ENCODE peak calls at places on chromosomes 1 and 21, in nine cellular contexts. L is ascending aorta; Z is effector memory CD4-positive, alpha-beta T cell; A is body of pancreas; P is NB4; F is prostate gland; W is SK-N-SH; M is fibroblast of lung; I is Karpas-422. Y is an unnamed sample.

GRCh38 chr1:116808476-116809180 is 54.4 kb downstream of the CD2 start:
- DNase-seq in L (no peak), Z (no peak), A (no peak), P (no peak), F (peak; percentile 34), W (no peak), M (no peak), I (no peak), Y (no peak)

GRCh38 chr1:242318140-242318539 is 206.4 kb downstream of the PLD5 start:
- DNase-seq in L (no peak), Z (no peak), A (no peak), P (no peak), F (no peak), W (no peak), M (no peak), I (no peak), Y (no peak)

GRCh38 chr1:57380923-57381322 is 42.9 kb downstream of the DAB1 start:
- DNase-seq in L (no peak), Z (no peak), A (no peak), P (no peak), F (no peak), W (no peak), M (no peak), I (no peak), Y (no peak)

GRCh38 chr1:12636098-12636950 is 7.6 kb upstream of the AADACL4 start:
- DNase-seq in L (no peak), Z (no peak), A (peak; percentile 44), P (no peak), F (no peak), W (no peak), M (peak; percentile 72), I (no peak), Y (peak; percentile 95)

GRCh38 chr1:910311-910880 is 13.3 kb upstream of the SAMD11 start:
- DNase-seq in L (peak; percentile 3), Z (no peak), A (peak; percentile 13), P (no peak), F (no peak), W (peak; percentile 41), M (no peak), I (no peak), Y (no peak)

GRCh38 chr1:207134550-207134949 is 30.5 kb downstream of the C4BPA start:
- DNase-seq in L (no peak), Z (no peak), A (no peak), P (peak; percentile 41), F (no peak), W (no peak), M (no peak), I (no peak), Y (no peak)

GRCh38 chr1:187264995-187265602 is 436.4 kb downstream of the PLA2G4A start:
- DNase-seq in L (no peak), Z (no peak), A (peak; percentile 25), P (peak; percentile 39), F (peak; percentile 69), W (peak; percentile 32), M (peak; percentile 65), I (peak; percentile 64), Y (peak; percentile 43)

GRCh38 chr1:3168678-3169077 is 99.7 kb downstream of the PRDM16 start:
- DNase-seq in L (no peak), Z (no peak), A (peak; percentile 83), P (no peak), F (no peak), W (no peak), M (no peak), I (no peak), Y (no peak)

GRCh38 chr1:224273651-224274050 is 56.3 kb downstream of the NVL start:
- DNase-seq in L (no peak), Z (no peak), A (no peak), P (no peak), F (no peak), W (no peak), M (peak; percentile 83), I (no peak), Y (peak; percentile 61)

GRCh38 chr21:32347887-32348450 is 44.8 kb downstream of the URB1 start:
- DNase-seq in L (no peak), Z (no peak), A (no peak), P (no peak), F (no peak), W (no peak), M (no peak), I (no peak), Y (no peak)

GRCh38 chr1:147527941-147528936 is 13.1 kb upstream of the BCL9 start:
- DNase-seq in L (no peak), Z (no peak), A (no peak), P (no peak), F (no peak), W (no peak), M (no peak), I (no peak), Y (no peak)

GRCh38 chr21:26982767-26983166 is 15.9 kb upstream of the ADAMTS5 start:
- DNase-seq in L (no peak), Z (no peak), A (no peak), P (no peak), F (no peak), W (no peak), M (peak; percentile 33), I (no peak), Y (peak; percentile 67)

GRCh38 chr1:116373451-116374339 is 651 bp downstream of the ATP1A1 start:
- DNase-seq in L (peak; percentile 43), Z (peak; percentile 57), A (peak; percentile 73), P (peak; percentile 75), F (peak; percentile 71), W (peak; percentile 76), M (peak; percentile 49), I (peak; percentile 75), Y (peak; percentile 58)

GRCh38 chr1:51316113-51316763 is 14.1 kb downstream of the TTC39A start:
- DNase-seq in L (no peak), Z (no peak), A (peak; percentile 50), P (no peak), F (no peak), W (no peak), M (no peak), I (peak; percentile 55), Y (no peak)

GRCh38 chr1:119968068-119968492 is 71.8 kb upstream of the ADAM30 start:
- DNase-seq in L (no peak), Z (peak; percentile 53), A (peak; percentile 55), P (peak; percentile 69), F (no peak), W (peak; percentile 16), M (peak; percentile 34), I (peak; percentile 89), Y (peak; percentile 71)

GRCh38 chr1:12549460-12550349 is 68.3 kb downstream of the DHRS3 start:
- DNase-seq in L (no peak), Z (no peak), A (peak; percentile 66), P (no peak), F (peak; percentile 83), W (no peak), M (peak; percentile 98), I (no peak), Y (peak; percentile 92)

DNA sequence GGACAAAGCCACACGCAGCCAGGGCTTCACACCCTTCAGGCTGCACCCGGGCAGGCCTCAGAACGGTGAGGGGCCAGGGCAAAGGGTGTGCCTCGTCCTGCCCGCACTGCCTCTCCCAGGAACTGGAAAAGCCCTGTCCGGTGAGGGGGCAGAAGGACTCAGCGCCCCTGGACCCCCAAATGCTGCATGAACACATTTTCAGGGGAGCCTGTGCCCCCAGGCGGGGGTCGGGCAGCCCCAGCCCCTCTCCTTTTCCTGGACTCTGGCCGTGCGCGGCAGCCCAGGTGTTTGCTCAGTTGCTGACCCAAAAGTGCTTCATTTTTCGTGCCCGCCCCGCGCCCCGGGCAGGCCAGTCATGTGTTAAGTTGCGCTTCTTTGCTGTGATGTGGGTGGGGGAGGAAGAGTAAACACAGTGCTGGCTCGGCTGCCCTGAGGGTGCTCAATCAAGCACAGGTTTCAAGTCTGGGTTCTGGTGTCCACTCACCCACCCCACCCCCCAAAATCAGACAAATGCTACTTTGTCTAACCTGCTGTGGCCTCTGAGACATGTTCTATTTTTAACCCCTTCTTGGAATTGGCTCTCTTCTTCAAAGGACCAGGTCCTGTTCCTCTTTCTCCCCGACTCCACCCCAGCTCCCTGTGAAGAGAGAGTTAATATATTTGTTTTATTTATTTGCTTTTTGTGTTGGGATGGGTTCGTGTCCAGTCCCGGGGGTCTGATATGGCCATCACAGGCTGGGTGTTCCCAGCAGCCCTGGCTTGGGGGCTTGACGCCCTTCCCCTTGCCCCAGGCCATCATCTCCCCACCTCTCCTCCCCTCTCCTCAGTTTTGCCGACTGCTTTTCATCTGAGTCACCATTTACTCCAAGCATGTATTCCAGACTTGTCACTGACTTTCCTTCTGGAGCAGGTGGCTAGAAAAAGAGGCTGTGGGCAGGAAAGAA is 8.1 kb downstream of the PSRC1 start:
- DNase-seq in L (no peak), Z (no peak), A (peak; percentile 81), P (no peak), F (peak; percentile 90), W (peak; percentile 65), M (peak; percentile 79), I (no peak), Y (no peak)
- H3K4me3 ChIP-seq in L (no peak overlapping the region), Z (no peak overlapping the region), A (no peak overlapping the region), P (no peak overlapping the region), F (no peak overlapping the region), W (no peak overlapping the region), M (no peak overlapping the region), I (no peak overlapping the region), Y (no peak overlapping the region)

DNA sequence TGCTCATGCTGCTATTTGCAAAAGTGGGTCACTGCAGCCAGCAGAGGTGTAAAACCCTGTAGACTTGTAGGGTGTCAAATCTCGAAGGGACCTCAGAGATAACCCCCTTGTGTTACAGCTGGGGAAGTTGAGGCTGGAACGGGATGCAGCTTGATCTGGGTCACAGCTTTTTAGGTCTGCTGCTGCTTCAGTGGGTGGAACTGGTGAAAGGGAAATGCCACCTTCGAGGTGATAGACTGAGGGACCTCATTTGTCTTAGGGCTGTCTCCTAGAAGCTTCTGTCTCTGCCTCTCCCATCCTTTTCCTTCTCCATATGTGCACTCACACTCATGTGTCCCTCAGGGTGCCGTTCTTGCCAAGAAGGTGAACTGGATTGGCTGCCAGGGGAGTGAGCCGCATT is 35.4 kb downstream of the QSOX1 start:
- DNase-seq in L (no peak), Z (no peak), A (no peak), P (no peak), F (no peak), W (no peak), M (no peak), I (no peak), Y (no peak)
- H3K4me3 ChIP-seq in L (no peak overlapping the region), Z (no peak overlapping the region), A (no peak overlapping the region), P (no peak overlapping the region), F (no peak overlapping the region), W (no peak overlapping the region), M (no peak overlapping the region), I (no peak overlapping the region), Y (no peak overlapping the region)

GRCh38 chr1:109687641-109688499 is at the start of gene GSTM1:
- DNase-seq in L (no peak), Z (no peak), A (peak; percentile 84), P (no peak), F (no peak), W (no peak), M (no peak), I (peak; percentile 82), Y (peak; percentile 87)
- H3K4me3 ChIP-seq in L (peak within 1 kb of the TSS; percentile 38), Z (peak within 1 kb of the TSS; percentile 35), A (no peak within 1 kb of the TSS), P (no peak within 1 kb of the TSS), F (no peak within 1 kb of the TSS), W (no peak within 1 kb of the TSS), M (no peak within 1 kb of the TSS), I (peak within 1 kb of the TSS; percentile 63), Y (peak within 1 kb of the TSS; percentile 69)

DNA sequence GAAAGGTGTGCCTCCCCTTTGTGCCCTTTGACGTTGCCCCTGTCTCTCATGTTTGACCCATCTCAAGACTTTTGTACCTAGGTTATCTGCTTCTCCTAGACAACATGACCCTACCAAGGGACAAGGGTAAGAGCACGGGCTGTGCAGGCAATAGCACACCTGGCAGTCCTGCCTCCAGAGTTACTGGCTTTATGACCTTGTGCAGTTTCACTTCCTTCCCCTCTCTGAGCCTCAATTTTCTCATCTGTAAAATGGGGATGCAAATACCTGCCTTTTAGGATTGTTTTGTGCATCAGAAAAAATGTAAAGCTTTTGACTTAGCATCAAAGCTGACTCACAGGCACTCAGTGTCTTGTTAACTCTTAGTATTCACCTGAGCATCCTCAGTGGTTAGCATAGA is 36.4 kb downstream of the ELK4 start:
- DNase-seq in L (no peak), Z (no peak), A (no peak), P (no peak), F (no peak), W (no peak), M (no peak), I (peak; percentile 89), Y (no peak)
- H3K4me3 ChIP-seq in L (no peak overlapping the region), Z (no peak overlapping the region), A (no peak overlapping the region), P (no peak overlapping the region), F (no peak overlapping the region), W (no peak overlapping the region), M (no peak overlapping the region), I (peak overlapping the region; percentile 21), Y (no peak overlapping the region)